ENCODE peak calls at places on chromosomes 6 and 20, in five cellular contexts. B is stimulated activated CD4-positive, alpha-beta T cell treated with anti-CD3 and anti-CD28 coated beads, Interleukin-2, amount 100 ng/mL, for 48 hours; R is RCC 7860; D is fibroblast of pulmonary artery; J is NCI-H774. H is an unnamed sample.

GRCh38 chr20:37552415-37552814 is 24.7 kb upstream of the BLCAP start:
- DNase-seq in B (no peak), R (peak), J (no peak), D (peak), H (no peak)

GRCh38 chr6:80132942-80133517 is 26.6 kb downstream of the BCKDHB start:
- DNase-seq in D (peak), B (peak), J (peak), R (peak), H (peak)

GRCh38 chr6:37287519-37288157 is 29.7 kb upstream of the TMEM217 start:
- DNase-seq in D (no peak), R (no peak), J (no peak), B (no peak), H (no peak)

GRCh38 chr6:75694406-75694805 is 54.6 kb upstream of the MYO6 start:
- DNase-seq in B (no peak), J (no peak), R (no peak), D (no peak), H (no peak)

GRCh38 chr20:45181639-45182038 is 6.9 kb downstream of the PI3 start:
- DNase-seq in J (no peak), B (no peak), D (no peak), R (no peak), H (no peak)

GRCh38 chr6:30160391-30160790 is 620 bp downstream of the TRIM10 start:
- DNase-seq in D (no peak), J (no peak), R (no peak), B (no peak), H (no peak)

GRCh38 chr6:170374571-170375444 is 68.2 kb downstream of the FAM120B start:
- DNase-seq in D (peak), B (no peak), J (no peak), R (no peak), H (no peak)

GRCh38 chr6:110338820-110339470 is 19.2 kb downstream of the METTL24 start:
- DNase-seq in B (no peak), J (no peak), R (no peak), D (peak), H (no peak)

GRCh38 chr6:72580281-72580940 is 41.5 kb upstream of the KCNQ5 start:
- DNase-seq in B (no peak), R (peak), D (peak), J (peak), H (peak)

GRCh38 chr6:166830185-166830890 is 126.0 kb downstream of the RNASET2 start:
- DNase-seq in D (no peak), J (no peak), R (no peak), B (peak), H (no peak)

GRCh38 chr6:134714113-134714512 is 235.8 kb downstream of the ALDH8A1 start:
- DNase-seq in B (no peak), D (no peak), R (no peak), J (no peak), H (no peak)

GRCh38 chr6:153170511-153170910 is 39.4 kb upstream of the RGS17 start:
- DNase-seq in R (peak), J (no peak), D (peak), B (no peak), H (peak)

H was measured in NCI-H226.